ENCODE peak calls at places on chromosome 3, in six cellular contexts. One of them, this sample, is unnamed. For H3K4me1, the result is how much of the 10 kb centered on the place peaks cover.

GRCh38 chr3:118909751-118910150 is 124.9 kb downstream of the IGSF11 start:
- DNase-seq in HepG2: no peak
- DNase-seq in body of pancreas: no peak
- DNase-seq in stomach: no peak
- DNase-seq in A549: no peak
- DNase-seq in K562: no peak
- DNase-seq in this sample: no peak

GRCh38 chr3:16993227-16993626 is 108.5 kb downstream of the PLCL2 start:
- DNase-seq in HepG2: no peak
- DNase-seq in body of pancreas: peak
- DNase-seq in stomach: no peak
- DNase-seq in A549: no peak
- DNase-seq in K562: no peak
- DNase-seq in this sample: no peak

GRCh38 chr3:115347737-115348136 is 200.6 kb upstream of the ZBTB20 start:
- DNase-seq in HepG2: no peak
- DNase-seq in body of pancreas: no peak
- DNase-seq in stomach: no peak
- DNase-seq in A549: no peak
- DNase-seq in K562: no peak
- DNase-seq in this sample: no peak

GRCh38 chr3:168990111-168990510 is 673.4 kb downstream of the MECOM start:
- DNase-seq in HepG2: no peak
- DNase-seq in body of pancreas: no peak
- DNase-seq in stomach: no peak
- DNase-seq in A549: no peak
- DNase-seq in K562: no peak
- DNase-seq in this sample: no peak

GRCh38 chr3:185823280-185824044 is 1.4 kb downstream of the IGF2BP2 start:
- DNase-seq in HepG2: no peak
- DNase-seq in body of pancreas: peak
- DNase-seq in stomach: peak
- DNase-seq in A549: no peak
- DNase-seq in K562: peak
- DNase-seq in this sample: no peak

GRCh38 chr3:14457999-14458398 is 55.6 kb downstream of the SLC6A6 start:
- DNase-seq in HepG2: no peak
- DNase-seq in body of pancreas: peak
- DNase-seq in stomach: peak
- DNase-seq in A549: no peak
- DNase-seq in K562: peak
- DNase-seq in this sample: no peak

GRCh38 chr3:145939431-145939830 is 221.6 kb downstream of the PLOD2 start:
- DNase-seq in HepG2: peak
- DNase-seq in body of pancreas: peak
- DNase-seq in stomach: peak
- DNase-seq in A549: no peak
- DNase-seq in K562: no peak
- DNase-seq in this sample: no peak

GRCh38 chr3:32817561-32818430 is at the start of gene TRIM71:
- DNase-seq in HepG2: no peak
- DNase-seq in body of pancreas: no peak
- DNase-seq in stomach: no peak
- DNase-seq in A549: no peak
- DNase-seq in K562: no peak
- DNase-seq in this sample: no peak

GRCh38 chr3:172150268-172150667 is 110.9 kb downstream of the FNDC3B start:
- DNase-seq in HepG2: no peak
- DNase-seq in body of pancreas: no peak
- DNase-seq in stomach: no peak
- DNase-seq in A549: no peak
- DNase-seq in K562: no peak
- DNase-seq in this sample: no peak
- H3K4me1 ChIP-seq in HepG2: half or more
- H3K4me1 ChIP-seq in body of pancreas: under half
- H3K4me1 ChIP-seq in stomach: half or more
- H3K4me1 ChIP-seq in A549: half or more
- H3K4me1 ChIP-seq in K562: under half
- H3K4me1 ChIP-seq in this sample: under half

DNA sequence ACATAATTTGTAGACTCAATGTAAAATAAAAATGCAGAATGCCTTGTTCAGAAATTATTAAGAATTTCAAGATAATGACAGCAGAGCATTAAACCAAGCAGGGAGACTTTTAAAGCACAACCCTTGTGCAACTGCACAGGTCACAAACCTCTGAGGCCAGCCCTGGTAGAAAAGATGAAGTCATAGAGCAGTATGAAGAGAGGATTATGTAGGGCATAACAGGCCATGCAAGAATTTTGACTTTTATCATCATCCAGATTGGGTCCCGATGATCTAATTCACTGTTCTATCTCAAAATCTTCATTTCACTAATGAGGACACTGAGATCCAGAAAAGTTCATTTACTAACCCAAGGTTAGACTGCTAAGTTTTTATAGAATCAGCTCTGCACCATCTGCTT is 388.5 kb downstream of the NAALADL2 start:
- DNase-seq in HepG2: no peak
- DNase-seq in body of pancreas: no peak
- DNase-seq in stomach: no peak
- DNase-seq in A549: no peak
- DNase-seq in K562: no peak
- DNase-seq in this sample: no peak
- TF ChIP-seq POLR2A in HepG2: no peak
- TF ChIP-seq POLR2A in body of pancreas: no peak
- TF ChIP-seq POLR2A in stomach: no peak
- TF ChIP-seq POLR2A in A549: no peak
- TF ChIP-seq POLR2A in K562: no peak
- TF ChIP-seq POLR2A in this sample: no peak

DNA sequence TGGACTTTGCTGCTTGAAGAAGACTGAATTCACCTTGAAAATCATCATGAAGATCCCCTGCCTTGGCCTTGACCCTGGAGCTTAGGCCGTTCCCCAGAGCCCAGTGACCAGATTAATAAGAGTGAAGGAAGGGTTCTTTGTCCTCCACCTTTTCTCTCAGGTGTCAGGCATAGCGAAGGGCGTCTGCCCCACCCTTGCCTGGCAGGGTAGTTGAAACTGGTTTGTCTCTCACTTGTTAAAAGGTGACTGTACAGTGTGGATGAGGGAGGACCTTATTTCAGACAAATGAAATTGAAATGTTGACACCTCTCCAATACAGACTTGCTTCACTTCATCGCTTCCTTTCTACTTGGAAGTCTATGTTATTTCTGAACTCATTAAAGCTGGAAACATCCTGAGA is 223.7 kb upstream of the BHLHE40 start:
- DNase-seq in HepG2: no peak
- DNase-seq in body of pancreas: no peak
- DNase-seq in stomach: no peak
- DNase-seq in A549: no peak
- DNase-seq in K562: no peak
- DNase-seq in this sample: no peak
- H3K4me1 ChIP-seq in HepG2: half or more
- H3K4me1 ChIP-seq in body of pancreas: half or more
- H3K4me1 ChIP-seq in stomach: under half
- H3K4me1 ChIP-seq in A549: under half
- H3K4me1 ChIP-seq in K562: under half
- H3K4me1 ChIP-seq in this sample: under half

GRCh38 chr3:23916886-23917815 is at the start of the genes NKIRAS1 and RPL15:
- DNase-seq in HepG2: peak
- DNase-seq in body of pancreas: peak
- DNase-seq in stomach: peak
- DNase-seq in A549: peak
- DNase-seq in K562: peak
- DNase-seq in this sample: peak
- TF ChIP-seq POLR2A in HepG2: peak
- TF ChIP-seq POLR2A in body of pancreas: peak
- TF ChIP-seq POLR2A in stomach: no peak
- TF ChIP-seq POLR2A in A549: peak
- TF ChIP-seq POLR2A in K562: peak
- TF ChIP-seq POLR2A in this sample: peak

GRCh38 chr3:61877359-61877770 is 316.0 kb downstream of the PTPRG start:
- DNase-seq in HepG2: peak
- DNase-seq in body of pancreas: no peak
- DNase-seq in stomach: no peak
- DNase-seq in A549: peak
- DNase-seq in K562: no peak
- DNase-seq in this sample: no peak

GRCh38 chr3:61875488-61875887 is 314.1 kb downstream of the PTPRG start:
- DNase-seq in HepG2: no peak
- DNase-seq in body of pancreas: no peak
- DNase-seq in stomach: no peak
- DNase-seq in A549: no peak
- DNase-seq in K562: no peak
- DNase-seq in this sample: no peak

GRCh38 chr3:61876797-61877196 is 315.4 kb downstream of the PTPRG start:
- DNase-seq in HepG2: no peak
- DNase-seq in body of pancreas: no peak
- DNase-seq in stomach: no peak
- DNase-seq in A549: no peak
- DNase-seq in K562: no peak
- DNase-seq in this sample: no peak

GRCh38 chr3:61875073-61875472 is 313.7 kb downstream of the PTPRG start:
- DNase-seq in HepG2: no peak
- DNase-seq in body of pancreas: no peak
- DNase-seq in stomach: no peak
- DNase-seq in A549: no peak
- DNase-seq in K562: no peak
- DNase-seq in this sample: no peak

DNA sequence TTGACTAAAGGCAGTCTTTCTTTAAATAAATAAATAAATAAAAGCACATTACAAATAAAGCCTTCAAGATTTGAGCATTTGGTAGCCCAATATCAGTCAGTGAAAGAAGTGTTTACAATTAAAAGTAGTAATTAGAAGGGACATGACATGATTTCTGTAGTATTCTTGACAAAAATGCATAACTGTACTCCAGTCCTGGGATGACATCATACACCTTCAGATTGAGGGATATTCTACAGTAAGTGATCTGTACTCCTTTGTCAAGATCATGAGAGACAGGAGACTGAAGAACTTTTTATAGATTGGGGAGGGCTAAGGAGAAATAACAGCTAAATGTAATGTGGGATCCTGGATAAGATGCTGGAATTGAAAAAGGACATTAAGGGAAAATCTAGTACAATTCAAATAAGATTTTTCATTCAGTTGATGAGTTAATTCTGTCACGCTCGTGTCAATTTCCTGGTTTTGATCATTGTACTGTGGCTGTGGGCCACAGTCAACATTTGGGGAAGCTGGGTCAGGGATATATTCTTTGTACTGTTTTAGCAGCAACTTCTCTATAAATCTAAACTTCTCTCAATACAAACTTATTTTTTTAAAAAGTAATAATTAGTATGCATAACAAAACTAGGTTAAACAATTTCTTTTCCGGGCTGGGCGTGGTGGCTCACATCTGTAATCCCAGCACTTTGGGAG is 314.8 kb downstream of the PTPRG start:
- DNase-seq in HepG2: no peak
- DNase-seq in body of pancreas: no peak
- DNase-seq in stomach: no peak
- DNase-seq in A549: no peak
- DNase-seq in K562: no peak
- DNase-seq in this sample: no peak
- H3K4me1 ChIP-seq in HepG2: under half
- H3K4me1 ChIP-seq in body of pancreas: under half
- H3K4me1 ChIP-seq in stomach: under half
- H3K4me1 ChIP-seq in A549: under half
- H3K4me1 ChIP-seq in K562: under half
- H3K4me1 ChIP-seq in this sample: under half

DNA sequence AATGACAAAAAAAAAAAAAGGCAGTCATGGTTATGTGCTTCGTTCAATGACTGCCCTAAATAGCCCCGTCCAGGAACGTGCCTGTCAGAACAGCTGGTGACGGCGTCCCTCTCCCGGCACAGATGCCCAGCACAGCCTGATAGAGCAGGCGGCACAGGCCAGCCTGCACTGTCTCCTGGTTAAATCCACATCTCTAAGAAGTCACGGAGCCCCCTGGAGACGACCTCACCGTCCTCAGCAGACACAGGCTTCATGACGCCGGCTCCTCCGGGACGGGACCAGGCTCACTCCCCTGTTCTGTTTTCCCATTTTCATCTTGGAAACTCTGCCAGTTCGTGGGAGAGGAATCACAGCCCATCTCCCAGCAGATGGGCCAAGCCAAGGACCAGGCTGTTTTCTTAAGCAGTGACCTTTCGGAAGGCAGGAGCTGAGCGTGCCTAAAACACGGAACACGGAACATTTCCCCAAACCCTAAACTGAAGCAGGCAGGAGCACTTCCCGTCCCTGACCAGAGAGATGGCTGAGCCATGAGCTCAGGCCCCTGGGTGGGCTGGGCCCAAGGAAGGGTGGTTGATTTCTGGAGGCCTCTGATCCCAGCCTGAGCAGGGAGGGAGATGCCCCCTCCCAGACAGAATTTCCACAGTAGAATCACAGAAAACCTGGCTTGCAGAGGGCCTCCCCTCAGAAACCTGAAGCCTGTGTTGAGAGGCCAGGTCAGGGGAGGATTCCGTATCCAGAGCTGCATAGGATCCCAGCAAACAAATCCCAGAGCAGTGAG is 35.9 kb downstream of the ADCY5 start:
- DNase-seq in HepG2: no peak
- DNase-seq in body of pancreas: no peak
- DNase-seq in stomach: no peak
- DNase-seq in A549: no peak
- DNase-seq in K562: no peak
- DNase-seq in this sample: no peak
- TF ChIP-seq POLR2A in HepG2: no peak
- TF ChIP-seq POLR2A in body of pancreas: no peak
- TF ChIP-seq POLR2A in stomach: no peak
- TF ChIP-seq POLR2A in A549: no peak
- TF ChIP-seq POLR2A in K562: no peak
- TF ChIP-seq POLR2A in this sample: no peak

DNA sequence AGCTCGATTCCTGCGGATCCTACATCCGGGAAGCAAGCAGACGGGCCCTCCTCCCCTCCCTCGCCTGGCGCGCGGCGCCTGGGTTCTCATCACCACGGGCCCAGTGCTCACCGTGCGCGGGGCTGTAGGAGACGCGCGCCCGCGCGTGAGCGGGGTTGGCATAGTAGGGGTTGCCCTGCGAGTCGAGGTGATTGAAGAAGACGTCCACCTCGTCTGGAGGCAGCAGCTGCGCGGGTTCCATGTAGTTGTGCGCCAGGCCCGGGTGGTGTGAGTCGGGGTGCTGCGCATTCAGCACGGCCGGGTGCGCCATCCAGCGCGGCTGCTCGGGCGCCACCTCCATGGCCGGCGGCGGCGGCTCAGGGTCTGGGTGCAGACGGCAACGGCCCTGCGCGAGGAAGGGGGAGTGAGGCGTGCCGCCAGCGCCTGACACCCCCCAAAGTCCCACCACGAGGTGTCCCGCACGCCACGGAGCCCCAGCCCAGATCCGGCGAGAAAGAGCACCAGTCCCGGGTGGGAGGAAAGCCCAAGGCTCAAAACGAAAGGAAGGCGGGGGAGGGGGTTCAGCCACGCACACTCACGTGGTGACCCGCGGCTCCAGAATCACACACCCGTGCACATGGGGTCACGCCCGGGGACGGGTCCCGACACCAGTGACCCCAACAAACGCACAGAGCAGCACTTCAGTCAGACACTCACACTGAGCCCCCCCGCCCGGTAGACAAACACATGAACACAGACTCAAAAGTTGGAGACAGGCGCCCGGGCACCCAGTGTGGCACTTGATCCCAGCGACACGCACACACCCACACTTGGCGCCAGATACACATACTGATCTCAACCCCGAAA is 6.1 kb downstream of the GATA2 start:
- DNase-seq in HepG2: no peak
- DNase-seq in body of pancreas: peak
- DNase-seq in stomach: no peak
- DNase-seq in A549: no peak
- DNase-seq in K562: peak
- DNase-seq in this sample: no peak
- H3K4me1 ChIP-seq in HepG2: under half
- H3K4me1 ChIP-seq in body of pancreas: half or more
- H3K4me1 ChIP-seq in stomach: half or more
- H3K4me1 ChIP-seq in A549: under half
- H3K4me1 ChIP-seq in K562: half or more
- H3K4me1 ChIP-seq in this sample: under half